ENCODE peak calls at places on chromosomes 6 and 20, in six cellular contexts. G, Z, M, U, I and X are unnamed samples.

GRCh38 chr6:6591778-6592388 is 3.4 kb downstream of the LY86 start:
- DNase-seq in G (no peak), Z (peak), M (no peak), U (no peak), I (no peak), X (no peak)

GRCh38 chr20:24987244-24987643 is 5.3 kb downstream of the APMAP start:
- DNase-seq in G (no peak), Z (no peak), M (no peak), U (no peak), I (no peak), X (no peak)

GRCh38 chr6:32960563-32960962 is 7.7 kb upstream of the HLA-DMA start:
- DNase-seq in G (no peak), Z (no peak), M (no peak), U (no peak), I (no peak), X (no peak)

GRCh38 chr6:31791324-31792089 is 4.0 kb downstream of the VARS1 start:
- DNase-seq in G (peak), Z (peak), M (peak), U (no peak), I (peak), X (peak)

GRCh38 chr6:38443341-38443740 is 196.4 kb downstream of the BTBD9 start:
- DNase-seq in G (no peak), Z (no peak), M (no peak), U (no peak), I (no peak), X (no peak)

GRCh38 chr6:21987501-21987957 is 309.3 kb downstream of the PRL start:
- DNase-seq in G (peak), Z (peak), M (peak), U (peak), I (peak), X (no peak)

GRCh38 chr6:53979468-53980067 is 131.7 kb upstream of the MLIP start:
- DNase-seq in G (peak), Z (peak), M (peak), U (no peak), I (peak), X (no peak)

GRCh38 chr6:9516207-9516606 is 898.7 kb downstream of the TFAP2A start:
- DNase-seq in G (peak), Z (no peak), M (peak), U (no peak), I (no peak), X (no peak)

GRCh38 chr6:37615564-37616340 is 81.9 kb downstream of the MDGA1 start:
- DNase-seq in G (no peak), Z (no peak), M (peak), U (no peak), I (no peak), X (no peak)

GRCh38 chr20:9916776-9917175 is 77.9 kb upstream of the PAK5 start:
- DNase-seq in G (no peak), Z (no peak), M (no peak), U (no peak), I (no peak), X (no peak)

GRCh38 chr6:170043881-170044790 is 246.7 kb downstream of the DLL1 start:
- DNase-seq in G (no peak), Z (no peak), M (no peak), U (no peak), I (no peak), X (no peak)

GRCh38 chr20:17678295-17678694 is 3.7 kb downstream of the RRBP1 start:
- DNase-seq in G (no peak), Z (no peak), M (no peak), U (no peak), I (no peak), X (no peak)

GRCh38 chr6:31680841-31681671 is at the start of gene LY6G5C:
- DNase-seq in G (peak), Z (peak), M (peak), U (peak), I (peak), X (peak)

GRCh38 chr6:54846243-54846856 is at the start of gene FAM83B:
- DNase-seq in G (peak), Z (no peak), M (no peak), U (peak), I (no peak), X (peak)

GRCh38 chr6:149480502-149481280 is 4.1 kb downstream of the ZC3H12D start:
- DNase-seq in G (no peak), Z (no peak), M (no peak), U (no peak), I (no peak), X (no peak)

GRCh38 chr6:166565084-166565651 is 21.3 kb downstream of the RAMACL start:
- DNase-seq in G (peak), Z (no peak), M (no peak), U (no peak), I (no peak), X (no peak)

GRCh38 chr6:137904822-137905617 is 38.0 kb downstream of the TNFAIP3 start:
- DNase-seq in G (no peak), Z (no peak), M (peak), U (peak), I (no peak), X (no peak)

GRCh38 chr20:13221673-13222318 is 722 bp downstream of the ISM1 start:
- DNase-seq in G (peak), Z (peak), M (peak), U (peak), I (peak), X (peak)

GRCh38 chr6:87287251-87287650 is 35.1 kb upstream of the SMIM8 start:
- DNase-seq in G (no peak), Z (no peak), M (no peak), U (no peak), I (no peak), X (no peak)

GRCh38 chr6:11002176-11002575 is 41.9 kb downstream of the ELOVL2 start:
- DNase-seq in G (no peak), Z (no peak), M (no peak), U (no peak), I (no peak), X (no peak)

GRCh38 chr6:11008821-11009220 is 35.3 kb downstream of the ELOVL2 start:
- DNase-seq in G (no peak), Z (no peak), M (no peak), U (no peak), I (no peak), X (no peak)

GRCh38 chr6:11009353-11009752 is 34.8 kb downstream of the ELOVL2 start:
- DNase-seq in G (no peak), Z (no peak), M (no peak), U (no peak), I (peak), X (no peak)

GRCh38 chr6:11007715-11008608 is 36.1 kb downstream of the ELOVL2 start:
- DNase-seq in G (no peak), Z (no peak), M (peak), U (no peak), I (no peak), X (no peak)

GRCh38 chr6:11006060-11006459 is 38.0 kb downstream of the ELOVL2 start:
- DNase-seq in G (no peak), Z (no peak), M (no peak), U (no peak), I (no peak), X (no peak)
- TF ChIP-seq CTCF in G (no peak), Z (no peak), M (no peak), U (no peak), I (no peak), X (no peak)

GRCh38 chr6:153000243-153000642 is 2.3 kb downstream of the MTRF1L start:
- DNase-seq in G (no peak), Z (no peak), M (no peak), U (no peak), I (no peak), X (no peak)
- TF ChIP-seq CTCF in G (no peak), Z (no peak), M (no peak), U (no peak), I (no peak), X (no peak)

DNA sequence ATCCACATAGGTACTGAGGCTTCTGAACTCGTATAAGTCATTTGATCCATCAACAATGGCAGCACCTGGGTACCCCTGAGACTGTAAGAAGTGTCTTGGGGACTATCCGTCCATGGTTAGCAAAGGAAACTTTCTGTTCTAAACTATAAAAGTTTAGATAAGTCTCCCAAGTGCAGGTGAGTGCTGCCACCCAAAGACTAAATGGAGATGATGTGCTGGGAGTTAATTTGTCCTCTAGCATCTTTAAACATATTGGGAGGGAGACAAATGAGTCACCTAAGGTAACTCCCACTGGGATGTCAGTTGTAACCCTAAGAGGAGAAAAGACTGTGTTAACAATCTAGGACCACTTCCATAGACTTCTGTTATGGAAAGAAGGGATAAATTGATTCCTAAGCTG is 6.2 kb downstream of the BEND6 start:
- DNase-seq in G (no peak), Z (no peak), M (no peak), U (no peak), I (no peak), X (no peak)
- TF ChIP-seq CTCF in G (no peak), Z (peak), M (no peak), U (no peak), I (no peak), X (no peak)

DNA sequence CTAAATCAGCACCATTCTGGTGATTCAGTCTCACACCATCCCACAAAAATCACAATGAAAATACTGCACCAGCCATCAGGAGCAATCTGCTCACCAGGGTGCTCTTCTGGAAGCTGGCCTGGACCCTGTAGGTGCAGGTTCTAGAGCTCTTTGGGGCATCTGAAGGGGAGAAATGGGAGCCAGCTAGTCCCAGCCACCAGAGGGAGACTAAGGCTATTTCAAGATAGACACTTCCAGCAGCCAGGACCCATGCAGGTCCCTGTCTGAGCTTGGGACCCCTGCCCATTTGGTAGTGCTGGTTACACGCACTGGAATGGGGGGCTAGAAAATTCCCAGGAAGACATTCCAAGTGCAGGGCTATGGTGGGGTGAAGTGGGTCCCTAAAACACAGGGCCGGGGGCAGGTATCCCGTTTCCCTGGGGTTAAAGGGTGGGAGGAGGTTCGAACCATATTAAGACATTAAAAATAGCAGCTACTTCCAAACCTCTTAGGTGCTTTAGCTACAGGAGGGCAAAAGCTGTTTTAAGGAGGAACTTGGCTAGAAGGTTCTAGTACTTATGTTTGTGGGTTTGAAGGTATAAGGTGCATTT is 156.5 kb downstream of the NFATC2 start:
- DNase-seq in G (peak), Z (peak), M (peak), U (no peak), I (peak), X (no peak)
- TF ChIP-seq CTCF in G (peak), Z (peak), M (peak), U (peak), I (peak), X (peak)

DNA sequence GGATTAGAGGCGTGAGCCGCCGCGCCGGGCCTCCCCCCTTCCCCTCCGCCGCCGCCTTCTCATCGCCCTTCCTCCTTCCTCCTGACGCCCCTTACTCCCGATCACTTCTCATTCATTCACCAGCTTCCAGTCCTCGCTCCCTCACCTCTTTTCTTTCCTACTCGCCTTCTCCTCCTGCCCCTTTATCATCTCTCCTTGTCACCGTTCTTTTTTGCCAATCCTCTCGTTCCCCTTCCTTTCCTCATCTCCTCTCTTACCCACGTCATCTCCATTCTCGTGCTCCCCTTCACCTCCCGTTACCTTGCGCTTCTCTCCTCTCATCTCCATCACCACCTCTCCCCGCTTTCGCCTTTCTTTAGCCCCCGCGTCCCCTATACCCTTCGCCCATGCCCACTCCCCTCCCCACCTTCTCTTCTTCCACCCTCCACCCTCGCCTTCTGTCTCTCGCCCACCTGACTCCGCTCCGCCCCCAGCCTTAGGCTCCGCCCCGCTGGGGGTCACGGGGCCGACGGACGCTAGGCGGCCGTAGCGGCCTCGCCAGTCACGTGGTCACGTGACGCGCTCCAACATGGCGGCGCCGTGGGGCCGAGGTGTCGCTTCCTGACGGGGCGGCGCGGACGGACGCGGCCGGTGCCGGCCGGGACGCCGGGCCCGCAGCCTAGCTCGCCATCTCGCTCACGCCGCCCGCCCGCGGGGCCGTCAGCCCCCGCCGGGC is at the start of gene ARFGEF2:
- DNase-seq in G (peak), Z (peak), M (peak), U (peak), I (peak), X (peak)
- TF ChIP-seq CTCF in G (no peak), Z (no peak), M (peak), U (no peak), I (no peak), X (peak)

GRCh38 chr6:47734826-47735481 is 36.6 kb downstream of the ADGRF4 start:
- DNase-seq in G (no peak), Z (no peak), M (no peak), U (no peak), I (no peak), X (no peak)

GRCh38 chr6:47737406-47737805 is 39.0 kb downstream of the ADGRF4 start:
- DNase-seq in G (no peak), Z (no peak), M (no peak), U (no peak), I (no peak), X (no peak)

GRCh38 chr6:47729457-47729856 is 31.1 kb downstream of the ADGRF4 start:
- DNase-seq in G (no peak), Z (no peak), M (no peak), U (no peak), I (no peak), X (no peak)

GRCh38 chr6:47736083-47736700 is 37.8 kb downstream of the ADGRF4 start:
- DNase-seq in G (no peak), Z (no peak), M (no peak), U (no peak), I (no peak), X (no peak)

DNA sequence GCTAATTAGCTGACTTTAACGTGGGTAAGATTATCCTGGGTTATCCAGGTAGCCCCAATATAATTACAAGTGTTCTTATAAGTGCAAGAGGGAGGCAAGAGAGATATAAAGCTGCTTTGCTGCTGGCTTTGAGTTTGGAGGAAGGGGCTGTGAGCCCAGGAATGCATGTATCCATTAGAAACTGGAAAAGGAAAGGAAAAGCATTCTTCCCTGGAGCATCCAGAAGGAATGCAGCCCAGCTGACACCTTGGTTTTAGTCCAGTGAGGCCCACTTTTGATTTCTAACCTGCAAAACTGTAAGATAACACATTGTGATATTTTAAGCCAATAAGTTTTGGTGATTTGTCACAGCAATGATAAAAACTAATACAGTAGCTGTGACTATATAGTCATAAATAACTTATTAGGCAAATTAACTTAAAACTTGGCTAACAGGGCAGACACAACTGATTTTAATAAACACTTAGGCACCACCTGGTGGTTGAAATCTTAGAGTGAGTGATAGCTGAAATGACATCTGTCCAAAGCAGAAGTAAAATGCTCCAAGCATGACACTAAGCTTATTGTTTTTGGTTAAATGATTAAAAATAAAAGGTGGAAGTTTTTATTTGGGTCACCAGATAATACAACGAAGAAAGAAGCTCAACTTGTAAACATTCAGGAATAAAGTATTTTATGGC is 35.6 kb downstream of the ADGRF4 start:
- DNase-seq in G (peak), Z (peak), M (no peak), U (no peak), I (peak), X (no peak)
- TF ChIP-seq CTCF in G (no peak), Z (peak), M (peak), U (peak), I (peak), X (peak)

GRCh38 chr6:123398072-123398471 is 238.7 kb downstream of the TRDN start:
- DNase-seq in G (no peak), Z (no peak), M (no peak), U (peak), I (no peak), X (no peak)

DNA sequence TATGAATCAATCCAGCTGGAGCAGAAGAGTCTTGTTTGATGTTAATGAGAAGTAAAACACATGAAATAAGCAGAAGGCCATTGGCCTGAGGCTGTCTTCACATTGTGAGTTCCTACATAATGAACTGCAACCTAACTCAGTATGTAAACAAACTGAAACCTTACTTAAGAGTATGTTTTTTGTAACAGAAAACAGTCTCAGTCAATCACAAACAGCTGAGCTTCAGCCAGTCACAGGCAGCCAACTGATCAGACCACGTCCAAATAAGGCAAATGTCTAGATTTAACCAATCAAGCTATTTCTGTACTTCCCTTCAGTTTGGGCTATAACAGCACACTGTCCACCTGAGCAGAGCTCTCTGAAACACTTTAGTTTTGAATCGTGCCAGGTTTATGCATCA is 234.7 kb downstream of the TRDN start:
- DNase-seq in G (no peak), Z (no peak), M (no peak), U (no peak), I (no peak), X (no peak)
- TF ChIP-seq CTCF in G (no peak), Z (no peak), M (no peak), U (no peak), I (no peak), X (no peak)

GRCh38 chr6:354631-355280 is 36.8 kb upstream of the IRF4 start:
- DNase-seq in G (no peak), Z (no peak), M (no peak), U (peak), I (no peak), X (no peak)
- TF ChIP-seq CTCF in G (no peak), Z (no peak), M (no peak), U (no peak), I (no peak), X (no peak)

DNA sequence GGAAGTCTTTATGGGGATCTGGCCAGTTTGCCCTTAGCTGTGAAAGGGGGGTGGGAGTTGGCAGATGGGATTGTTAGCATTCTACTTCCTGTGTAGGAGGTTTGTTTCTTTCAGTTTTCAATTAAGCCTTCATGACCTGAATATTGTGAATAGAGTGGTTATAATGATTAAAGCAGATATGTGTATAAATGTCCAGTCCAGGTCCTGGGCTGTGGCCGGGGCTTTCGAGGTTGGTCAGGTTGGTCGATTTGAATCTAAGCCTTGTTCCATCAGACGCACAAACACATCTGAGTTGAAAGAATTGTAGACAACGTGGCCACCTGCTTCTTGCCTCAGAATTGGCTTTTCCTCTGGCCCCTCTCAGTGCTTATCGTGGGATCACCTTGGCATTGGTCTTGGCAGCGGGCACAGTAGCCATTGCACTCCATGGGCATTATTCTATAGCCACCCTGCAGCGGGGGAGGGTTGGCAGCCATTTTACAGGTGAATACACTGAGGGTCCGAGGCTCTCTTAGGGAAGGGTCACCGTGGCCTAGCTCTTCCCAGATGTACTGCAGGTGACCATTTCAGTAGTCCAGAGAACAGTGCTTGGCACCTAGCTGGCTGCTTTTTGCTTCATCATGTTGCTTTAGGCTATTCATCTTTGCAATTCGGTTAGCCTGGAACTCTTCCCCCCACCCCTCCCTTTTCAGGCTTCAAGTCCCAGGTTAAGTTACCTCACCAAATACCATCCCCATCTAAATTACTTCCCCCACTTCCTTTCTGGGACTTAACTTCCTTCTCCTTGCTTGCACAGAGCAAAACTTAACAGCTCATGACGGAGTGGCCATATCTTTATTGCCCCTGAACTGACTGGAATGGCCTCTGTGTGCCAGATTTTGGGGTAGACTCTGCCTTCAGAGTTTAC is 1.1 kb downstream of the RNF114 start:
- DNase-seq in G (no peak), Z (peak), M (no peak), U (no peak), I (peak), X (no peak)
- TF ChIP-seq CTCF in G (no peak), Z (no peak), M (no peak), U (no peak), I (no peak), X (no peak)

GRCh38 chr20:47304287-47304686 is 52.2 kb downstream of the ZMYND8 start:
- DNase-seq in G (no peak), Z (no peak), M (peak), U (no peak), I (no peak), X (no peak)
- TF ChIP-seq CTCF in G (peak), Z (no peak), M (peak), U (no peak), I (no peak), X (no peak)